ENCODE peak calls at places on chromosomes 1 and 21, in six cellular contexts. W is right lobe of liver, G is K562, D is spleen, T is HepG2, Y is stomach. S is an unnamed sample.

GRCh38 chr1:99808391-99809115 is 41.6 kb upstream of the AGL start:
- DNase-seq in W (no peak), G (peak; percentile 74), T (peak; percentile 81), D (no peak), Y (no peak), S (no peak)

GRCh38 chr1:206049293-206049692 is 3.7 kb upstream of the RHEX start:
- DNase-seq in G (no peak), D (no peak), T (no peak), Y (no peak), W (no peak), S (no peak)

GRCh38 chr1:234686035-234686434 is 76.1 kb upstream of the IRF2BP2 start:
- DNase-seq in W (no peak), T (no peak), G (peak; percentile 37), Y (no peak), D (no peak), S (no peak)

GRCh38 chr1:243246916-243247315 is 8.2 kb downstream of the CEP170 start:
- DNase-seq in T (no peak), W (no peak), G (no peak), Y (no peak), D (no peak), S (no peak)

GRCh38 chr1:78003882-78004718 is 639 bp upstream of the DNAJB4 start:
- DNase-seq in T (peak; percentile 77), G (peak; percentile 58), W (peak; percentile 57), Y (peak; percentile 29), D (peak; percentile 78), S (no peak)

GRCh38 chr1:182972821-182973220 is 19.9 kb upstream of the SHCBP1L start:
- DNase-seq in Y (no peak), W (no peak), D (no peak), T (no peak), G (no peak), S (no peak)

GRCh38 chr1:8429549-8430105 is 111.7 kb downstream of the SLC45A1 start:
- DNase-seq in Y (no peak), T (no peak), D (no peak), G (no peak), W (no peak), S (no peak)

GRCh38 chr21:26844258-26845065 is 747 bp downstream of the ADAMTS1 start:
- DNase-seq in T (no peak), D (peak; percentile 77), G (no peak), W (peak; percentile 58), Y (no peak), S (peak; percentile 89)

GRCh38 chr1:36707221-36707620 is 224.5 kb upstream of the CSF3R start:
- DNase-seq in W (no peak), D (no peak), T (no peak), G (no peak), Y (no peak), S (no peak)

GRCh38 chr1:240194120-240194519 is 102.4 kb downstream of the FMN2 start:
- DNase-seq in Y (no peak), W (no peak), G (no peak), D (no peak), T (no peak), S (no peak)

GRCh38 chr1:118148034-118148433 is 37.0 kb downstream of the SPAG17 start:
- DNase-seq in D (no peak), T (no peak), W (no peak), Y (no peak), G (no peak), S (no peak)

GRCh38 chr1:245155186-245156040 is 628 bp downstream of the KIF26B start:
- DNase-seq in G (peak; percentile 34), T (no peak), Y (no peak), D (no peak), W (no peak), S (no peak)

GRCh38 chr1:53508056-53508990 is 49.1 kb downstream of the DMRTB1 start:
- DNase-seq in G (no peak), D (no peak), Y (no peak), T (no peak), W (no peak), S (no peak)

GRCh38 chr1:169160845-169161511 is 54.5 kb downstream of the ATP1B1 start:
- DNase-seq in T (peak; percentile 34), W (no peak), D (no peak), Y (no peak), G (no peak), S (no peak)

DNA sequence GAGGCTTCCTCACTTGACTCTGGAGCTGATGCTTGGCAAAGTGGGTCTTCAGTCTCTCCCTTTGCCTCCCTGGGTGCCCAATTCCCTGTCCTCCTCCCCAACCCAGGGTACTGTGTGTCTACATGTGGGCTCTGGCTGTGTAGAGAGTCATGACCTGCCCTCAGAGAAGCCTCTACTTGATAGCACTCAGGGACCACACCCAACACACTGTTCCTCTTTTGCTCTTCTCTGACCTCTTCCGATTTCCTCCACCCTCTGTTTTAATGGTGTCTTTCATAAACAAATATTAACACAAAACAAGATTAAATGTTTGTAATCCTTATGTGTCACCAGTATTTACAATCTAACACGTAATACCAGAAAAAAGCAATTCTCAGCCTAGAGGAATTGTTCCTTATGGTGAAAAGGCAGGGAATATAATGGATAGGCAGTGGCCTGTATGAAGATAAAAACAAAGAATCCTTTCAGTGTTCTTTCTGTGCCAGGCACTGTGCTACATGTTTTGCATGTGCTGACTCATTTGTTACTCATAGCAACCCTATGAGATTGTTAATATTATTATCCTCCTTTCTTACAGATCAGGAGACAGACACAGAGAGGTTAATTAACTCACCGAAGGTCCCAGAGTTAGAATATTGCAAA is 58.2 kb downstream of the HSD3B1 start:
- DNase-seq in T (no peak), G (no peak), D (no peak), Y (no peak), W (no peak), S (no peak)
- TF ChIP-seq POLR2A in T (no peak), G (no peak), D (no peak), Y (no peak), W (no peak), S (no peak)

GRCh38 chr1:81433676-81434075 is 367.1 kb upstream of the ADGRL2 start:
- DNase-seq in Y (no peak), W (no peak), D (no peak), T (no peak), G (no peak), S (no peak)
- TF ChIP-seq POLR2A in Y (no peak), W (no peak), D (no peak), T (no peak), G (no peak), S (no peak)

DNA sequence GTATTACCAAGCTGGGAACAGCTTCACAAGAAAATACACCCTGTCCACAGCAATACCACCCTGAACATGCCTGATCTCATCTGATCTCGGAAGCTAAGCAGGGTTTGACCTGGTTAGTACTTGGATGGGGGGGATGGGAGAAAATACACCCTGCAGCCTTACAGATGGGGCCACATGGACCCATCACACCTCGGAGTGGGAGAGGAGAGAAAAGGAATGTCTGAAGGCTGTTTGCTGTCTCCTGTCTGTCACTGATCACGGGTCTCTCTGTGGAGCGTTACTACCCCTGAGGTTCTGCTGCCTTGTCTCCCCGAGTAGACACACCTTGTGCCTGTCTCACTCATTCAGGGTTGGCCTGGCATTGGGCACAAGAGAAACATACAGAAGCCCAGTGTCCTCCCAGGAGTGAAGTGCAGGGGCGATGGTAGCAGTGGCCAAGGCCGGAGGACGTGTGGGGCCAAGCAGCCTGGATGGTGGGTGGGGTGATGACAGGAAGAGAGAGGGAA is 48.0 kb downstream of the TEX35 start:
- DNase-seq in T (no peak), Y (no peak), W (no peak), G (no peak), D (no peak), S (no peak)
- TF ChIP-seq POLR2A in T (no peak), Y (no peak), W (no peak), G (no peak), D (no peak), S (no peak)

GRCh38 chr1:103960045-103960444 is 210.3 kb downstream of the AMY1C start:
- DNase-seq in T (no peak), Y (no peak), W (no peak), G (no peak), D (peak; percentile 17), S (no peak)
- TF ChIP-seq POLR2A in T (no peak), Y (no peak), W (no peak), G (no peak), D (no peak), S (no peak)

GRCh38 chr1:39898146-39898545 is 3.6 kb downstream of the MYCL start:
- DNase-seq in Y (no peak), T (no peak), W (no peak), G (no peak), D (no peak), S (no peak)

GRCh38 chr1:39895096-39895495 is 6.6 kb downstream of the MYCL start:
- DNase-seq in G (no peak), W (no peak), D (no peak), T (no peak), Y (no peak), S (peak; percentile 42)

GRCh38 chr1:39895731-39896480 is 5.8 kb downstream of the MYCL start:
- DNase-seq in D (no peak), G (no peak), Y (no peak), T (no peak), W (no peak), S (no peak)

GRCh38 chr1:39898648-39899603 is 2.8 kb downstream of the MYCL start:
- DNase-seq in W (peak; percentile 93), D (no peak), T (peak; percentile 82), Y (peak; percentile 80), G (peak; percentile 99), S (no peak)

GRCh38 chr1:39896909-39897685 is 4.6 kb downstream of the MYCL start:
- DNase-seq in T (no peak), Y (no peak), W (no peak), D (no peak), G (no peak), S (no peak)
- TF ChIP-seq POLR2A in T (no peak), Y (no peak), W (no peak), D (no peak), G (peak; percentile 85), S (no peak)

GRCh38 chr1:33349778-33350610 is 29.1 kb upstream of the A3GALT2 start:
- DNase-seq in D (peak; percentile 97), G (peak; percentile 97), W (peak; percentile 92), Y (peak; percentile 89), T (peak; percentile 62), S (peak; percentile 97)
- TF ChIP-seq POLR2A in D (no peak), G (peak; percentile 96), W (peak; percentile 86), Y (no peak), T (peak; percentile 77), S (no peak)

GRCh38 chr1:162009501-162010174 is 14.0 kb downstream of the OLFML2B start:
- DNase-seq in W (no peak), G (no peak), Y (no peak), D (no peak), T (no peak), S (no peak)
- TF ChIP-seq POLR2A in W (no peak), G (no peak), Y (no peak), D (no peak), T (no peak), S (no peak)

DNA sequence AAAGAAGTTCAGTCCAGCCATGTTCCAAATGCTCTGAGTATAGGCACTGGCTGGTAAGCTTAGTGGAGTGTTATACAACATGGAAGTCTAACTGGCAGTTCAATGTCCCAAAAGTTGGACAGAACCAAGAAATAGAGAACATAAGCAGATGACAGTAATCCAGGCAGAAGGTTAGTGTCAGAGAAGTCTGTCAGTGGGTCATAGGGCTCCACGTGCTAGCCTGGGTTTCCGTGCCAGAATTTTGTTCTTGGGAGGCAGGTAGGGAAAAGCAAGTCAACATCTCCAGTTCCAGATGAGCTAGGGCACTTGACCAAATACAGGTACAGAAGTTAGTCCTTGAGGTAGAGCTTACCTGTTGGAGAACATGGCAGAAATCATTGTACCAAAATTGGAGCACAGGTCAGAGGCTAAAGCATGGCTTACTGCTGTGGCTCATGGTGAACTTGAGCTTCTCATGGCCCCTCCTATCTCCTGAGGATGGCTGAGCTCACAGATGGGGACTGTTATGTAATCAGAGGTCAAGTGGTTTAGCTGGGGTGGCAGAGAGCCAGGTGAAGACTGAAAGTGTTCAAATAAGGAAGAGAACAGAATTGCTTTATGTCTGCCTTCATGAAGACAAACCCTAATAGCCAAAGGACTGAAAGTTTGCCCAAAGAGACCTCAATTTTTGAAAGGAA is 170.8 kb downstream of the NFIA start:
- DNase-seq in G (peak; percentile 49), Y (peak; percentile 76), D (no peak), T (peak; percentile 66), W (peak; percentile 88), S (peak; percentile 90)
- TF ChIP-seq POLR2A in G (peak; percentile 60), Y (no peak), D (no peak), T (no peak), W (no peak), S (no peak)